ENCODE peak calls at places on chromosomes 1 and 21, in nine cellular contexts. J is HEK293T, F is GM12892, H is Ammon's horn, I is NCI-H1417, Q is T follicular helper cell, Y is Calu3, D is NCI-H774, C is mesothelial cell of epicardium. S is an unnamed sample.

GRCh38 chr1:229894535-229894934 is 172.5 kb upstream of the GALNT2 start:
- DNase-seq in F (no peak), D (no peak), H (no peak), J (no peak), Q (no peak), Y (no peak), I (no peak), C (no peak), S (no peak)

GRCh38 chr1:101220906-101221305 is 15.9 kb upstream of the S1PR1 start:
- DNase-seq in Q (no peak), D (no peak), C (no peak), H (no peak), Y (no peak), F (no peak), I (no peak), J (no peak), S (no peak)

GRCh38 chr1:63818567-63819340 is 44.9 kb downstream of the ROR1 start:
- DNase-seq in D (no peak), Y (no peak), Q (no peak), I (peak), H (no peak), C (no peak), F (no peak), J (no peak), S (no peak)

GRCh38 chr1:32892368-32893197 is 6.3 kb downstream of the HPCA start:
- DNase-seq in D (peak), H (peak), Y (peak), Q (no peak), I (peak), J (peak), C (peak), F (peak), S (peak)

GRCh38 chr1:178093958-178094751 is at the start of gene RASAL2:
- DNase-seq in F (peak), H (peak), I (peak), J (peak), Y (peak), D (peak), C (peak), Q (no peak), S (no peak)

GRCh38 chr1:12760256-12760795 is 13.2 kb upstream of the PRAMEF12 start:
- DNase-seq in I (no peak), J (peak), F (no peak), H (no peak), C (no peak), Y (no peak), D (no peak), Q (no peak), S (no peak)

GRCh38 chr1:54701066-54701465 is 14.6 kb upstream of the TTC4 start:
- DNase-seq in H (no peak), Q (no peak), J (no peak), I (no peak), C (no peak), D (no peak), Y (no peak), F (no peak), S (no peak)

GRCh38 chr1:62784509-62785365 is 805 bp downstream of the ATG4C start:
- DNase-seq in F (no peak), Q (no peak), D (no peak), Y (no peak), J (no peak), H (no peak), I (peak), C (no peak), S (no peak)

GRCh38 chr1:11067716-11068495 is 8.1 kb upstream of the SRM start:
- DNase-seq in Q (no peak), H (peak), C (no peak), I (no peak), J (peak), F (no peak), Y (no peak), D (no peak), S (no peak)

GRCh38 chr21:33543505-33544129 is 779 bp downstream of the SON start:
- DNase-seq in F (no peak), D (peak), I (no peak), Q (peak), H (no peak), J (no peak), Y (peak), C (peak), S (peak)

GRCh38 chr1:77533660-77534295 is 148.7 kb downstream of the ZZZ3 start:
- DNase-seq in H (peak), Y (peak), F (peak), J (peak), C (peak), D (peak), I (peak), Q (peak), S (peak)

GRCh38 chr21:45982758-45983731 is 1.5 kb downstream of the COL6A1 start:
- DNase-seq in D (no peak), H (no peak), Y (no peak), F (peak), C (peak), Q (no peak), J (no peak), I (no peak), S (no peak)